ENCODE peak calls at places on chromosomes 7 and 10, in eight cellular contexts. R is heart left ventricle, O is Peyer's patch, E is lower lobe of right lung, P is fibroblast of lung, J is WTC11, T is HL-60, M is kidney epithelial cell. D is an unnamed sample.

GRCh38 chr7:27901028-27901760 is 161.2 kb downstream of the TAX1BP1 start:
- DNase-seq in R (no peak), O (no peak), E (no peak), P (peak), J (no peak), T (no peak), M (peak), D (peak)

GRCh38 chr7:25515876-25516275 is 287.6 kb upstream of the NPVF start:
- DNase-seq in R (no peak), O (no peak), E (no peak), P (no peak), J (no peak), T (no peak), M (no peak), D (no peak)

GRCh38 chr7:84674236-84674913 is 479.8 kb upstream of the SEMA3A start:
- DNase-seq in R (no peak), O (no peak), E (no peak), P (peak), J (no peak), T (no peak), M (no peak), D (no peak)

GRCh38 chr10:48603421-48604038 is 1.3 kb downstream of the ARHGAP22 start:
- DNase-seq in R (peak), O (peak), E (no peak), P (no peak), J (no peak), T (no peak), M (no peak), D (no peak)

GRCh38 chr7:151822541-151823181 is 54.3 kb downstream of the PRKAG2 start:
- DNase-seq in R (no peak), O (no peak), E (peak), P (no peak), J (no peak), T (no peak), M (no peak), D (no peak)

GRCh38 chr7:131238260-131238940 is 89.3 kb upstream of the MKLN1 start:
- DNase-seq in R (no peak), O (peak), E (no peak), P (peak), J (no peak), T (no peak), M (peak), D (peak)

GRCh38 chr7:150374026-150374425 is 5.1 kb upstream of the ZNF775 start:
- DNase-seq in R (no peak), O (no peak), E (no peak), P (no peak), J (no peak), T (no peak), M (no peak), D (no peak)

GRCh38 chr10:30647089-30647488 is 17.5 kb upstream of the LYZL2 start:
- DNase-seq in R (no peak), O (no peak), E (no peak), P (no peak), J (no peak), T (no peak), M (no peak), D (no peak)

GRCh38 chr7:28990200-28990960 is 32.2 kb upstream of the TRIL start:
- DNase-seq in R (peak), O (no peak), E (no peak), P (peak), J (peak), T (no peak), M (no peak), D (no peak)

GRCh38 chr7:37540917-37541316 is 92.3 kb upstream of the ELMO1 start:
- DNase-seq in R (no peak), O (no peak), E (no peak), P (no peak), J (no peak), T (no peak), M (no peak), D (no peak)

GRCh38 chr10:116521424-116522305 is 24.1 kb upstream of the PNLIP start:
- DNase-seq in R (no peak), O (peak), E (no peak), P (peak), J (peak), T (no peak), M (no peak), D (no peak)

GRCh38 chr7:135253851-135254815 is 20.5 kb downstream of the STRA8 start:
- DNase-seq in R (peak), O (peak), E (peak), P (peak), J (no peak), T (peak), M (peak), D (peak)

GRCh38 chr7:105677803-105678583 is 96.7 kb upstream of the EFCAB10 start:
- DNase-seq in R (peak), O (peak), E (peak), P (no peak), J (no peak), T (peak), M (no peak), D (peak)

GRCh38 chr7:73436031-73436929 is 2.7 kb downstream of the FZD9 start:
- DNase-seq in R (no peak), O (no peak), E (no peak), P (no peak), J (no peak), T (no peak), M (no peak), D (no peak)

GRCh38 chr10:71225291-71226058 is 13.1 kb downstream of the UNC5B start:
- DNase-seq in R (no peak), O (peak), E (no peak), P (no peak), J (no peak), T (no peak), M (no peak), D (peak)

GRCh38 chr7:100491192-100491578 is 7.5 kb downstream of the NYAP1 start:
- DNase-seq in R (no peak), O (no peak), E (no peak), P (no peak), J (no peak), T (no peak), M (no peak), D (no peak)

GRCh38 chr10:7218974-7219373 is 191.9 kb downstream of the SFMBT2 start:
- DNase-seq in R (no peak), O (no peak), E (no peak), P (peak), J (no peak), T (no peak), M (no peak), D (no peak)
- TF ChIP-seq CTCF in R (peak), O (no peak), E (no peak), P (peak), J (no peak), T (no peak), M (no peak), D (no peak)

GRCh38 chr7:4755045-4755444 is 20.4 kb upstream of the AP5Z1 start:
- DNase-seq in R (no peak), O (no peak), E (no peak), P (no peak), J (no peak), T (no peak), M (no peak), D (no peak)
- TF ChIP-seq CTCF in R (no peak), O (no peak), E (no peak), P (no peak), J (no peak), T (no peak), M (no peak), D (no peak)

DNA sequence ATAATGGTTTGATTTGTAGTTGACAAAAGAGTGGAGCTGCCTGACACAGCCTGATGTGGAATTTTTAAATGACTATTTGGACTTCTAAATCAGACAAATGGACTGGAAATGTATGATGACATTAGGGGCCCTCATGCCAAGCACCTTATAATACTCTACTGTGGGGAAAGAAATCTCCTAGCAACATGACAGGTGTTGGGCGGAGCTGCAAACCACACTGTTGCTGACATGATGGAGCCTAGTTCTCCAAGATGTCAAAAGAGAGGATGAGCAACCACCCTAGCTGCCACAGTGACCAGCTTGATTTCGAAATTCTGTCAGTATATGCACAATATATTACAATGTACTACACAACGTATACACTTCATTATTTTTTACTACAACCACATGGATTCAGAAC is 65.8 kb downstream of the RHOBTB1 start:
- DNase-seq in R (no peak), O (no peak), E (no peak), P (no peak), J (no peak), T (no peak), M (no peak), D (no peak)
- TF ChIP-seq CTCF in R (no peak), O (no peak), E (no peak), P (no peak), J (no peak), T (no peak), M (no peak), D (no peak)

DNA sequence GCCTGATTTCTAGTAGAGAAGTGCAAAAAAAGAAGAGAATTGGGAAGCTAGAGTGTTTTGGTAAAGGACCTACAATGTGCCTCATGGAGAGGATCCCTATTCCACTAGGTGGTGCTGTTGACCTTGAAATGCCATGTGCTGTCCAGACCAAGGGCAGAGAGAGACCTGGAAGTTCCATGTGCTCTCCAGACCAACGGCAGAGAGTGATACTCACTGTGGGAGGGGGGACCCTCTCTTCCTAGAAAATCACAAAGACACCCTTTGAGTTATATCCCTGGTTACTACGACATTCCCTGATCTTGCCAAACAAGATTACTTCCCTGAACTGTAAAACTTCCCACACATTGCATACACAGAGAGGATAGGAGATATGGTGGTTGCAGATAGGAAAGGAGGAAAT is 212.7 kb upstream of the ZNF804B start:
- DNase-seq in R (no peak), O (no peak), E (no peak), P (no peak), J (peak), T (peak), M (no peak), D (no peak)
- TF ChIP-seq CTCF in R (peak), O (peak), E (peak), P (no peak), J (peak), T (peak), M (peak), D (peak)

GRCh38 chr10:58384999-58385783 is at the start of gene TFAM:
- DNase-seq in R (peak), O (peak), E (peak), P (peak), J (peak), T (peak), M (peak), D (peak)
- TF ChIP-seq CTCF in R (peak), O (peak), E (peak), P (peak), J (no peak), T (no peak), M (peak), D (peak)

GRCh38 chr7:123534383-123535260 is at the start of gene IQUB:
- DNase-seq in R (peak), O (peak), E (peak), P (peak), J (peak), T (peak), M (peak), D (peak)

GRCh38 chr7:123535517-123535916 is 1.1 kb upstream of the IQUB start:
- DNase-seq in R (no peak), O (no peak), E (peak), P (no peak), J (no peak), T (no peak), M (no peak), D (no peak)

GRCh38 chr7:123538897-123539296 is 4.5 kb upstream of the IQUB start:
- DNase-seq in R (no peak), O (no peak), E (no peak), P (no peak), J (no peak), T (no peak), M (no peak), D (no peak)

GRCh38 chr7:123538189-123538714 is 3.9 kb upstream of the IQUB start:
- DNase-seq in R (no peak), O (no peak), E (no peak), P (peak), J (no peak), T (no peak), M (peak), D (no peak)

DNA sequence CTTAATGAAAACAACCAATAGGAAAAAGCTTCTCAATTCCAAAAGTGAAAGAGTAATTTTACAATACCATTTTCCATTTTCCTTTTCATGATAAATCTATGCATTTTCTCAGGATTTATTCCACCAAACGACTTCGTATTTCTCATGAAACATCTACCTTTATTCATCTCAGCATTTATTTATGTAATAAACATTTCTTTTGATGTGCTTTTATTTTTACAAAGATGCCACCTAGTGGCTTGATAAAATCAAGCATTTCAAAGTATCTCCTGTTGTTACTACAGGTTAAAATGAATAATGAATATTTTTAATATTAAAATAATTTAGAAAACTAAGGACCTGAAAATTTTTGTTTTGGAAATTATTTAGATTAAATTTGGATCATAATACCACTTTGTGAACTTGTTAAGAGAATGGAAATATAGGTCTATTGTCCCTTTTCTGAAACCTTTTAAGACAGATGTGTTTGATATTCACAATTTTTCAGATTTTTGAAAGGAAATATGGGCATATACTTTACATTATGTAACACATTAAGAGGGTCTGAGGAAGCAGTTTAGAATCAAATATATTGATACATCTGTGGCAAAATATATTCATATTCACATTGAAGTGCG is 2.7 kb upstream of the IQUB start:
- DNase-seq in R (no peak), O (no peak), E (no peak), P (peak), J (no peak), T (no peak), M (no peak), D (no peak)
- TF ChIP-seq CTCF in R (peak), O (peak), E (peak), P (peak), J (no peak), T (peak), M (peak), D (peak)

D was measured in CD14-positive monocyte.